ENCODE peak calls at places on chromosomes 4 and X, in seven cellular contexts. L is nephron progenitor cell, S is endothelial cell, Y is Peyer's patch, N is AG10803, H is HFF-Myc, V is lower leg skin. U is an unnamed sample.

GRCh38 chrX:103607385-103608304 is at the start of gene TCEAL3:
- DNase-seq in V (peak), H (no peak), L (peak), Y (peak), S (peak), N (peak), U (peak)

GRCh38 chr4:168735735-168736134 is 238.9 kb downstream of the PALLD start:
- DNase-seq in Y (no peak), S (no peak), N (no peak), V (no peak), H (no peak), L (no peak), U (no peak)

GRCh38 chr4:151711680-151712079 is 49.1 kb downstream of the GATB start:
- DNase-seq in L (no peak), H (no peak), Y (no peak), S (no peak), N (no peak), V (no peak), U (no peak)

GRCh38 chrX:97563531-97564133 is 679.9 kb downstream of the RPA4 start:
- DNase-seq in Y (peak), S (no peak), L (no peak), N (peak), H (peak), V (no peak), U (peak)

GRCh38 chr4:81807927-81808672 is 336.4 kb upstream of the RASGEF1B start:
- DNase-seq in N (no peak), S (no peak), L (no peak), V (no peak), Y (no peak), H (no peak), U (no peak)

GRCh38 chrX:46180258-46180687 is 364.9 kb downstream of the ZNF674 start:
- DNase-seq in Y (no peak), S (no peak), H (peak), L (no peak), V (no peak), N (peak), U (no peak)

GRCh38 chrX:130109429-130110378 is 593 bp downstream of the ELF4 start:
- DNase-seq in L (peak), N (peak), H (no peak), Y (no peak), S (no peak), V (no peak), U (no peak)

GRCh38 chr4:89307446-89308160 is at the start of gene GPRIN3:
- DNase-seq in Y (peak), H (no peak), N (peak), V (peak), S (peak), L (peak), U (peak)

GRCh38 chr4:2305766-2306501 is 44.0 kb upstream of the MXD4 start:
- DNase-seq in V (no peak), L (no peak), N (no peak), S (no peak), H (no peak), Y (peak), U (no peak)

GRCh38 chr4:86223472-86223871 is 136.4 kb downstream of the MAPK10 start:
- DNase-seq in S (peak), H (peak), N (peak), L (peak), V (no peak), Y (no peak), U (no peak)

GRCh38 chrX:87516716-87517115 is 886 bp upstream of the KLHL4 start:
- DNase-seq in N (no peak), S (no peak), L (no peak), H (no peak), Y (no peak), V (no peak), U (no peak)

GRCh38 chr4:25674386-25674785 is 18.7 kb downstream of the SLC34A2 start:
- DNase-seq in Y (no peak), L (no peak), N (no peak), H (no peak), S (no peak), V (no peak), U (no peak)

GRCh38 chr4:54104907-54105306 is 4.9 kb downstream of the GSX2 start:
- DNase-seq in Y (no peak), H (no peak), V (no peak), S (no peak), L (no peak), N (no peak), U (no peak)

GRCh38 chr4:98688416-98689290 is 30.2 kb upstream of the TSPAN5 start:
- DNase-seq in V (no peak), H (peak), Y (no peak), N (peak), L (no peak), S (no peak), U (no peak)

GRCh38 chrX:119249836-119250340 is 13.8 kb downstream of the PGRMC1 start:
- DNase-seq in L (no peak), N (no peak), H (no peak), Y (no peak), V (no peak), S (no peak), U (no peak)

GRCh38 chr4:98581126-98581525 is 77.3 kb downstream of the TSPAN5 start:
- DNase-seq in H (no peak), Y (no peak), V (no peak), N (no peak), S (no peak), L (no peak), U (no peak)

GRCh38 chrX:67100031-67100884 is 443.6 kb upstream of the AR start:
- DNase-seq in N (no peak), L (no peak), S (no peak), Y (no peak), H (no peak), V (no peak), U (no peak)

GRCh38 chr4:63922146-63922545 is 487.1 kb downstream of the TECRL start:
- DNase-seq in S (no peak), Y (no peak), H (no peak), V (no peak), N (no peak), L (no peak), U (no peak)

GRCh38 chr4:114384629-114385028 is 214.0 kb upstream of the UGT8 start:
- DNase-seq in S (peak), N (peak), V (no peak), H (peak), Y (no peak), L (no peak), U (no peak)

DNA sequence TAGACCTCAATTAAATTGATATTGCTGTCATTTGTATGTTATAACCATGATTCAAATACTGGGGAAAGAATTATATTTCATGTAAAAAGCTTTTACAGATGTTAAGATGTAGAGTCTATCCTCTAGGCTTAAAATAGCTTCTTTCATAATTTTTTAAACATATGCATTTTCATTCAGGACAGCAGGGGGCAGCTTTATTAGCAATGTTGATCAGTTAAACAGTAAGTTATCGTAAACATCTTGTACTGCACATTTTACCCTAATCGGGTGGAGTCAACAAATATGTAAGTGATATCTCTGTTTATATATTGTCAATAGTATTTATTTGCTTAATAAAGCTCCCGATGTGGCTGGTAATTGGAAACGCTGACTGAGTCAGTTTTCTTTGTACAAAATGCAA is 142.5 kb upstream of the MED14 start:
- DNase-seq in H (no peak), S (no peak), V (no peak), N (peak), Y (no peak), L (no peak), U (no peak)
- TF ChIP-seq CTCF in H (no peak), S (no peak), V (no peak), N (peak), Y (peak), L (peak), U (peak)

GRCh38 chr4:77578145-77578544 is 27.5 kb upstream of the CXCL13 start:
- DNase-seq in H (no peak), L (no peak), N (no peak), V (no peak), S (no peak), Y (no peak), U (no peak)
- TF ChIP-seq CTCF in H (peak), L (no peak), N (no peak), V (no peak), S (no peak), Y (no peak), U (peak)

GRCh38 chr4:16196482-16197393 is 29.5 kb downstream of the TAPT1 start:
- DNase-seq in N (peak), V (no peak), L (peak), H (peak), Y (no peak), S (no peak), U (no peak)
- TF ChIP-seq CTCF in N (peak), V (no peak), L (peak), H (peak), Y (peak), S (no peak), U (peak)

GRCh38 chrX:155967653-155968052 is 29.8 kb upstream of the IL9R start:
- DNase-seq in Y (no peak), L (no peak), S (no peak), N (no peak), H (no peak), V (no peak), U (no peak)

GRCh38 chrX:155962906-155963305 is 34.6 kb upstream of the IL9R start:
- DNase-seq in V (no peak), L (no peak), Y (no peak), H (no peak), S (no peak), N (no peak), U (no peak)

GRCh38 chrX:155968106-155968714 is 29.3 kb upstream of the IL9R start:
- DNase-seq in H (no peak), V (no peak), Y (no peak), S (no peak), N (no peak), L (no peak), U (no peak)

DNA sequence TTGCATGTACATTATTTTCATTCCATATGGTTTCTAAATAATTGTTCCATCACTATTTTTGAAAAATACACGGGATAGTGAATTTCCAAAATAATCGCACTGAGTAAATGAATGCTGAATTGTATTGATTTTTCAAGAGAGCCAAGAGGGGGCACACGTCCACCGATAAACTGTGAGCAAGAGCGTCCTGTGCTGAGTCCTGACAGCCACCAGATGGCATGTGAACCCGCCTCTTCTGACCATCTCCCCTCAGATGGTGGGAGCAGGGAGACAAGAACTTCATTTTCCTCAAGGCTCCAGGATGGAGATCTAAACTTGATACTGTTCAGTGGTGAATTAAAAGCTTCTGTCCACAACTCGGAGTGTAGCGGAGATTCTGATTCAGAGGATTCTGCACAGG is 30.6 kb upstream of the IL9R start:
- DNase-seq in V (no peak), H (no peak), N (no peak), S (no peak), L (peak), Y (no peak), U (no peak)
- TF ChIP-seq CTCF in V (no peak), H (no peak), N (no peak), S (no peak), L (no peak), Y (peak), U (no peak)

GRCh38 chrX:139204903-139205667 is 325.5 kb upstream of the F9 start:
- DNase-seq in N (peak), V (peak), H (no peak), L (peak), Y (no peak), S (peak), U (no peak)

GRCh38 chrX:139201924-139202323 is 328.6 kb upstream of the F9 start:
- DNase-seq in Y (no peak), N (no peak), S (no peak), L (no peak), H (no peak), V (no peak), U (no peak)

GRCh38 chrX:139202742-139203410 is 327.7 kb upstream of the F9 start:
- DNase-seq in Y (no peak), N (no peak), H (no peak), S (peak), V (no peak), L (peak), U (no peak)

GRCh38 chrX:139204576-139204902 is 326.0 kb upstream of the F9 start:
- DNase-seq in L (no peak), S (no peak), V (no peak), N (no peak), Y (no peak), H (no peak), U (no peak)

DNA sequence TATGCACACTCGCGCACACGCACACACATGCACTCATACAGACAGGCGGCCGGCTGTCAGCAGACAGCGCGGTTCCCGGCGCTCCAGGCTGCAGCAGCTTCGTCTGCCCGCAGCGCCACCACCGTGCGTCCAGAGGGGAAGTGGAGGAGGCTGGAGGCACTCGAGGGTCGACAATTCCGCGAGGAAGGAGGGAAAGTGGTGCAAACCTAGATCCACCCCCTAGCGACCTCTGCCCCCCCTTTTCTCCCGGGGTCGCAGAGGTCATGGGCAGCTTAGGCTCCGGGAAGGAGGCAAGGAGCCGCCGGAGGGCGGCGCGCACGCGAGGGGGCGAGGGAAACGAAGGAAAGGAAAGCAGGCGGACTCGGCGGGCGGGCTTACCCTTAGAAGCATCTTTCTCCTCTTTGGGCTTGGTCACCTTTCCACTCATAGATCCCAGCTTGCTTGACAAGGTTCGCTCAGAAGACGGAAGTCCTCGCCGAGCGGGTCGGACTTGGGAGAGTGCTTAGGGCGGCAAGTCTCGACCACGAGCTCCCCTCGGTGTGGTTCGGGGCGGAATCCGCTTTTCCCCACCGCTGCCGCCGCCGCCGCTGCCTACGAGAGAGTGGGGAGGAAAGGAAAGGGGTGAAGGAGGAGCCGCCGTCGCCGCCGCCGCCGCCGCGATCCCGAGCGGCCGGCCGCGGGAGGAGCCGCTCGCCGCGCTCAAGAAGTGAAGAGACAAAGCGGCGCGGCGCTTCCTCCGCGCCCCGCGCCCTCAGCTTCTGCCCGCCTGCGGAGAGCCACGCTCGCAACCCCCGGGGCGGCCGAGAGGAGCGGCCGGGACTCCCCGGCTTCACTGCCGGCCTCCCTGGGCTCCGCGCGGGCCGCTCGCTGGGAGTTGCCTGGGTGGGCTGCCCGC is 326.6 kb upstream of the F9 start:
- DNase-seq in V (no peak), L (peak), Y (no peak), H (no peak), S (peak), N (peak), U (no peak)
- TF ChIP-seq CTCF in V (no peak), L (no peak), Y (no peak), H (no peak), S (no peak), N (peak), U (no peak)

DNA sequence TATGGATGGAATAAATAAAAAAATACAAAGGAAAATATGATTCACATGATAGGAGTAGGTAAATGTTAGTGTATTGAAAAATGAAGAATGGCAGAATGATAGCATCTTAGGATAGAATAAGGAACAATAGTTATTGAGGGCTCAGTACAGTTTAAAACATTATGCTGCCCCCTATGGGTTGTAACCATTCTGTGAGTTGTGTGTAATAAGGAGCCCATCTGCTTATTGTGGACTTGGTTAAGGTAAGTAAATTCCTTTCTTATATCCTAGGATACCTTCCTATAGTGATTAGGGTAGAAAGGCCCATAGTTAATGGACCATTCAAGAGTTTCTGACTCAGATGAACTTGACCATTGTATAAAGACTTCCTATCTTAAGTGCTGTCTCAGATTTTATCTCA is 195.8 kb downstream of the PDHA2 start:
- DNase-seq in H (no peak), V (no peak), L (no peak), S (peak), N (no peak), Y (no peak), U (no peak)
- TF ChIP-seq CTCF in H (no peak), V (no peak), L (peak), S (peak), N (no peak), Y (peak), U (peak)

GRCh38 chrX:122739770-122740169 is 444.3 kb upstream of the GRIA3 start:
- DNase-seq in S (peak), H (no peak), V (no peak), Y (no peak), L (no peak), N (peak), U (no peak)
- TF ChIP-seq CTCF in S (no peak), H (no peak), V (no peak), Y (no peak), L (no peak), N (peak), U (no peak)